ENCODE peak calls at places on chromosomes 13 and 19, in five cellular contexts. L is fibroblast of gingiva, P is HTR-8/SVneo, C is GM20000, D is B cell. Y is an unnamed sample.

GRCh38 chr13:49214917-49215376 is 5.2 kb upstream of the MLNR start:
- DNase-seq in L (no peak), P (no peak), C (peak; percentile 51), D (peak; percentile 56), Y (no peak)

GRCh38 chr13:97239306-97239705 is 17.2 kb downstream of the MBNL2 start:
- DNase-seq in L (no peak), P (no peak), C (no peak), D (no peak), Y (no peak)

GRCh38 chr13:57666131-57666530 is 34.6 kb downstream of the PCDH17 start:
- DNase-seq in L (no peak), P (no peak), C (no peak), D (no peak), Y (no peak)

GRCh38 chr19:51783373-51783772 is 11.6 kb upstream of the FPR3 start:
- DNase-seq in L (no peak), P (no peak), C (no peak), D (no peak), Y (no peak)

GRCh38 chr19:1084024-1084868 is 10.9 kb downstream of the POLR2E start:
- DNase-seq in L (no peak), P (no peak), C (no peak), D (no peak), Y (no peak)

GRCh38 chr13:52156724-52157251 is 2.6 kb downstream of the NEK3 start:
- DNase-seq in L (no peak), P (no peak), C (no peak), D (no peak), Y (no peak)

GRCh38 chr13:51924756-51925544 is 63.2 kb downstream of the CCDC70 start:
- DNase-seq in L (no peak), P (no peak), C (no peak), D (no peak), Y (no peak)

GRCh38 chr13:44422755-44423643 is 49.4 kb downstream of the SERP2 start:
- DNase-seq in L (no peak), P (no peak), C (no peak), D (no peak), Y (no peak)

GRCh38 chr13:109784590-109785140 is 1.7 kb downstream of the IRS2 start:
- DNase-seq in L (peak; percentile 83), P (no peak), C (peak; percentile 61), D (peak; percentile 87), Y (peak; percentile 83)

GRCh38 chr13:73231456-73231855 is 172.7 kb downstream of the KLF5 start:
- DNase-seq in L (peak; percentile 40), P (no peak), C (no peak), D (no peak), Y (no peak)

GRCh38 chr13:62799038-62799535 is 1383.4 kb upstream of the PCDH20 start:
- DNase-seq in L (no peak), P (no peak), C (no peak), D (no peak), Y (no peak)

GRCh38 chr13:26819067-26819466 is 58.5 kb upstream of the GPR12 start:
- DNase-seq in L (no peak), P (no peak), C (no peak), D (no peak), Y (no peak)

GRCh38 chr13:40116008-40116407 is 460.5 kb downstream of the COG6 start:
- DNase-seq in L (peak; percentile 68), P (peak; percentile 36), C (peak; percentile 41), D (no peak), Y (peak; percentile 43)

GRCh38 chr13:102484329-102484728 is 82.5 kb upstream of the FGF14 start:
- DNase-seq in L (peak; percentile 36), P (no peak), C (no peak), D (no peak), Y (no peak)

GRCh38 chr13:43333176-43333575 is 309.8 kb downstream of the DNAJC15 start:
- DNase-seq in L (no peak), P (no peak), C (no peak), D (no peak), Y (no peak)

GRCh38 chr13:32902898-32903297 is 113.3 kb upstream of the KL start:
- DNase-seq in L (peak; percentile 62), P (no peak), C (no peak), D (no peak), Y (peak; percentile 87)

GRCh38 chr13:105847532-105848295 is 687.7 kb downstream of the EFNB2 start:
- DNase-seq in L (no peak), P (no peak), C (no peak), D (no peak), Y (no peak)

GRCh38 chr19:7860902-7861618 is 13.1 kb downstream of the PRR36 start:
- DNase-seq in L (no peak), P (no peak), C (no peak), D (peak; percentile 43), Y (no peak)

GRCh38 chr19:14526423-14526822 is 3.0 kb upstream of the TECR start:
- DNase-seq in L (no peak), P (no peak), C (no peak), D (no peak), Y (no peak)

GRCh38 chr13:51324714-51325440 is 14.6 kb upstream of the SERPINE3 start:
- DNase-seq in L (no peak), P (no peak), C (no peak), D (no peak), Y (no peak)

GRCh38 chr19:46489445-46490272 is 6.0 kb downstream of the PNMA8B start:
- DNase-seq in L (peak; percentile 24), P (no peak), C (no peak), D (peak; percentile 52), Y (peak; percentile 81)

GRCh38 chr19:1911098-1911497 is 5.9 kb downstream of the ADAT3 start:
- DNase-seq in L (no peak), P (no peak), C (no peak), D (no peak), Y (no peak)

GRCh38 chr13:38661276-38661675 is 25.6 kb upstream of the FREM2 start:
- DNase-seq in L (no peak), P (no peak), C (no peak), D (no peak), Y (no peak)

GRCh38 chr19:13007292-13008045 is 12.2 kb downstream of the NFIX start:
- DNase-seq in L (peak; percentile 56), P (no peak), C (no peak), D (no peak), Y (no peak)

GRCh38 chr13:40469581-40470282 is 196.7 kb downstream of the FOXO1 start:
- DNase-seq in L (no peak), P (no peak), C (no peak), D (no peak), Y (no peak)

GRCh38 chr19:8311461-8312260 is 3.5 kb upstream of the CD320 start:
- DNase-seq in L (no peak), P (no peak), C (no peak), D (no peak), Y (no peak)

GRCh38 chr13:78410847-78411246 is 192.5 kb downstream of the POU4F1 start:
- DNase-seq in L (no peak), P (no peak), C (no peak), D (no peak), Y (no peak)

GRCh38 chr19:7973883-7974282 is 30.4 kb upstream of the TIMM44 start:
- DNase-seq in L (no peak), P (no peak), C (no peak), D (no peak), Y (no peak)